ENCODE peak calls at places on chromosomes 6 and 20, in eight cellular contexts. E, J, Q, A, T, C, H and N are unnamed samples.

GRCh38 chr6:63839485-63839884 is 203.9 kb downstream of the PHF3 start:
- DNase-seq in E (no peak), H (peak), A (no peak), C (peak), T (peak), J (no peak), Q (no peak), N (no peak)

GRCh38 chr6:108948252-108948651 is 100.0 kb downstream of the ARMC2 start:
- DNase-seq in C (no peak), E (peak), T (peak), Q (no peak), H (no peak), A (no peak), J (no peak), N (no peak)

GRCh38 chr6:10884245-10884972 is 2.4 kb upstream of the SYCP2L start:
- DNase-seq in C (no peak), A (no peak), Q (no peak), H (no peak), T (no peak), J (no peak), E (no peak), N (no peak)

GRCh38 chr6:152094992-152095592 is 287.6 kb downstream of the ESR1 start:
- DNase-seq in Q (peak), E (peak), A (no peak), C (peak), H (peak), T (peak), J (peak), N (peak)

GRCh38 chr20:7883741-7884140 is 56.5 kb downstream of the HAO1 start:
- DNase-seq in H (no peak), C (no peak), A (no peak), E (no peak), T (no peak), Q (no peak), J (no peak), N (no peak)

GRCh38 chr6:106870824-106871300 is 103.7 kb downstream of the CD24 start:
- DNase-seq in A (no peak), H (peak), Q (peak), C (peak), E (no peak), J (no peak), T (no peak), N (no peak)

GRCh38 chr6:2763345-2763841 is 1.8 kb upstream of the WRNIP1 start:
- DNase-seq in E (no peak), H (no peak), A (peak), T (no peak), J (peak), Q (no peak), C (no peak), N (no peak)

GRCh38 chr20:45828589-45828988 is 1.5 kb upstream of the TNNC2 start:
- DNase-seq in H (peak), J (no peak), C (peak), E (no peak), A (no peak), Q (no peak), T (peak), N (no peak)

GRCh38 chr6:144330588-144330987 is 45.5 kb downstream of the UTRN start:
- DNase-seq in A (peak), C (no peak), J (peak), E (no peak), H (no peak), T (no peak), Q (no peak), N (no peak)

GRCh38 chr6:80336906-80337305 is 230.4 kb downstream of the BCKDHB start:
- DNase-seq in T (no peak), C (no peak), Q (no peak), E (no peak), J (no peak), H (no peak), A (no peak), N (no peak)

GRCh38 chr6:41836022-41836659 is 48.6 kb downstream of the TOMM6 start:
- DNase-seq in C (peak), A (no peak), H (peak), E (no peak), T (peak), Q (no peak), J (no peak), N (no peak)

GRCh38 chr6:122033564-122034181 is 365.8 kb upstream of the HSF2 start:
- DNase-seq in T (peak), Q (peak), J (no peak), A (no peak), H (peak), C (peak), E (peak), N (peak)

GRCh38 chr6:100665041-100665380 is 200.3 kb upstream of the SIM1 start:
- DNase-seq in E (no peak), Q (no peak), A (no peak), H (no peak), J (no peak), C (no peak), T (no peak), N (no peak)

GRCh38 chr20:10902174-10902573 is 228.4 kb upstream of the JAG1 start:
- DNase-seq in C (no peak), Q (no peak), T (no peak), E (no peak), J (no peak), H (no peak), A (no peak), N (no peak)

GRCh38 chr6:138600726-138601125 is 101.4 kb upstream of the NHSL1 start:
- DNase-seq in H (peak), A (no peak), J (no peak), E (peak), C (peak), T (peak), Q (no peak), N (no peak)

GRCh38 chr6:95574811-95575210 is 2.5 kb upstream of the MANEA start:
- DNase-seq in A (no peak), H (peak), C (peak), T (peak), J (no peak), Q (no peak), E (no peak), N (no peak)

GRCh38 chr6:140485740-140486467 is 1111.5 kb upstream of the CITED2 start:
- DNase-seq in Q (no peak), T (peak), C (peak), H (peak), A (peak), J (peak), E (peak), N (peak)

GRCh38 chr6:3518356-3518841 is 61.5 kb upstream of the SLC22A23 start:
- DNase-seq in C (peak), J (no peak), A (no peak), T (peak), E (no peak), Q (peak), H (peak), N (peak)

GRCh38 chr6:117206951-117207687 is 58.2 kb upstream of the VGLL2 start:
- DNase-seq in C (no peak), T (no peak), H (no peak), E (no peak), Q (no peak), A (no peak), J (no peak), N (no peak)

GRCh38 chr6:158501638-158502592 is 58.0 kb upstream of the TMEM181 start:
- DNase-seq in E (no peak), J (no peak), Q (no peak), T (no peak), A (no peak), H (no peak), C (no peak), N (no peak)

GRCh38 chr6:10567256-10568041 is 46.3 kb downstream of the GCNT2 start:
- DNase-seq in C (no peak), H (no peak), T (no peak), E (no peak), A (no peak), J (no peak), Q (no peak), N (no peak)

GRCh38 chr20:62723768-62724420 is 15.3 kb downstream of the NTSR1 start:
- DNase-seq in C (no peak), T (no peak), A (no peak), E (no peak), H (no peak), J (no peak), Q (no peak), N (no peak)

GRCh38 chr6:149314325-149314724 is 3.2 kb upstream of the TAB2 start:
- DNase-seq in E (no peak), A (no peak), T (no peak), C (no peak), J (no peak), H (no peak), Q (no peak), N (no peak)

GRCh38 chr6:114785235-114786127 is 442.7 kb upstream of the HS3ST5 start:
- DNase-seq in E (no peak), C (peak), J (no peak), H (no peak), A (no peak), Q (peak), T (no peak), N (no peak)

GRCh38 chr6:149933461-149933860 is 8.4 kb upstream of the ULBP2 start:
- DNase-seq in J (no peak), A (no peak), H (no peak), E (no peak), C (no peak), Q (no peak), T (no peak), N (no peak)

GRCh38 chr6:34587851-34588250 is 31.7 kb upstream of the SPDEF start:
- DNase-seq in E (no peak), C (no peak), H (no peak), A (no peak), J (no peak), Q (no peak), T (no peak), N (no peak)

GRCh38 chr6:7910654-7911344 is at the start of gene TXNDC5:
- DNase-seq in A (peak), Q (no peak), H (peak), C (peak), J (peak), T (peak), E (peak), N (peak)

GRCh38 chr6:142993977-142994376 is 49.0 kb upstream of the HIVEP2 start:
- DNase-seq in T (no peak), E (no peak), A (no peak), C (no peak), Q (no peak), H (no peak), J (no peak), N (no peak)

GRCh38 chr6:132961122-132961521 is 146.8 kb downstream of the RPS12 start:
- DNase-seq in A (no peak), H (peak), C (peak), Q (no peak), J (no peak), T (peak), E (peak), N (peak)

GRCh38 chr6:85113934-85114582 is 335.8 kb upstream of the NT5E start:
- DNase-seq in Q (no peak), E (no peak), J (no peak), T (peak), A (no peak), C (peak), H (peak), N (no peak)
- H3K4me3 ChIP-seq in Q (no peak), E (no peak), J (no peak), T (peak), A (no peak), C (peak), H (peak), N (no peak)

GRCh38 chr20:22342410-22342809 is 242.0 kb downstream of the FOXA2 start:
- DNase-seq in A (no peak), E (no peak), C (no peak), J (no peak), H (no peak), T (no peak), Q (no peak), N (no peak)

GRCh38 chr20:22341508-22341907 is 242.9 kb downstream of the FOXA2 start:
- DNase-seq in H (no peak), J (no peak), A (no peak), C (peak), T (no peak), Q (peak), E (no peak), N (no peak)

GRCh38 chr20:22339946-22340345 is 244.4 kb downstream of the FOXA2 start:
- DNase-seq in C (no peak), H (peak), Q (no peak), E (no peak), J (no peak), A (no peak), T (no peak), N (no peak)

GRCh38 chr20:22346716-22347115 is 237.7 kb downstream of the FOXA2 start:
- DNase-seq in J (no peak), T (no peak), A (no peak), H (no peak), Q (no peak), C (no peak), E (no peak), N (no peak)

GRCh38 chr20:22343612-22344011 is 240.8 kb downstream of the FOXA2 start:
- DNase-seq in A (no peak), C (no peak), T (no peak), Q (no peak), E (no peak), H (no peak), J (no peak), N (no peak)
- H3K4me3 ChIP-seq in A (no peak), C (no peak), T (no peak), Q (no peak), E (no peak), H (no peak), J (no peak), N (no peak)

GRCh38 chr20:9573598-9573997 is 59.2 kb downstream of the LAMP5 start:
- DNase-seq in H (no peak), A (no peak), C (no peak), T (no peak), Q (no peak), J (no peak), E (no peak), N (no peak)
- H3K4me3 ChIP-seq in H (no peak), A (no peak), C (no peak), T (no peak), Q (no peak), J (no peak), E (no peak), N (no peak)

GRCh38 chr6:14549319-14549770 is 431.8 kb downstream of the CD83 start:
- DNase-seq in T (no peak), E (no peak), H (no peak), A (no peak), J (no peak), Q (no peak), C (no peak), N (no peak)
- H3K4me3 ChIP-seq in T (no peak), E (no peak), H (no peak), A (no peak), J (no peak), Q (no peak), C (no peak), N (no peak)

GRCh38 chr6:35729722-35730121 is 7.1 kb upstream of the ARMC12 start:
- DNase-seq in T (no peak), J (no peak), E (no peak), Q (no peak), C (no peak), H (no peak), A (peak), N (no peak)

GRCh38 chr6:35729349-35729678 is 7.5 kb upstream of the ARMC12 start:
- DNase-seq in Q (no peak), T (no peak), J (no peak), C (no peak), E (no peak), H (no peak), A (no peak), N (no peak)

GRCh38 chr6:35731736-35732532 is 4.9 kb upstream of the ARMC12 start:
- DNase-seq in A (peak), T (peak), H (peak), Q (peak), E (peak), J (peak), C (peak), N (peak)

GRCh38 chr6:35731414-35731735 is 5.5 kb upstream of the ARMC12 start:
- DNase-seq in E (peak), A (peak), T (peak), J (peak), H (peak), C (peak), Q (peak), N (no peak)

GRCh38 chr6:35730745-35731413 is 6.0 kb upstream of the ARMC12 start:
- DNase-seq in J (no peak), A (no peak), Q (no peak), C (peak), H (no peak), T (no peak), E (no peak), N (no peak)
- H3K4me3 ChIP-seq in J (no peak), A (peak), Q (no peak), C (peak), H (peak), T (no peak), E (peak), N (no peak)

GRCh38 chr6:156782691-156783320 is 5.6 kb downstream of the ARID1B start:
- DNase-seq in T (no peak), E (no peak), A (no peak), H (peak), C (no peak), Q (no peak), J (no peak), N (no peak)

GRCh38 chr6:156786652-156787051 is 9.5 kb downstream of the ARID1B start:
- DNase-seq in C (no peak), E (no peak), J (no peak), A (no peak), H (no peak), T (no peak), Q (no peak), N (no peak)

GRCh38 chr6:156781882-156782631 is 4.9 kb downstream of the ARID1B start:
- DNase-seq in J (no peak), Q (no peak), C (no peak), T (peak), E (no peak), A (no peak), H (peak), N (no peak)

GRCh38 chr6:156780962-156781705 is 4.0 kb downstream of the ARID1B start:
- DNase-seq in C (no peak), J (no peak), T (no peak), E (no peak), H (peak), Q (no peak), A (no peak), N (no peak)

DNA sequence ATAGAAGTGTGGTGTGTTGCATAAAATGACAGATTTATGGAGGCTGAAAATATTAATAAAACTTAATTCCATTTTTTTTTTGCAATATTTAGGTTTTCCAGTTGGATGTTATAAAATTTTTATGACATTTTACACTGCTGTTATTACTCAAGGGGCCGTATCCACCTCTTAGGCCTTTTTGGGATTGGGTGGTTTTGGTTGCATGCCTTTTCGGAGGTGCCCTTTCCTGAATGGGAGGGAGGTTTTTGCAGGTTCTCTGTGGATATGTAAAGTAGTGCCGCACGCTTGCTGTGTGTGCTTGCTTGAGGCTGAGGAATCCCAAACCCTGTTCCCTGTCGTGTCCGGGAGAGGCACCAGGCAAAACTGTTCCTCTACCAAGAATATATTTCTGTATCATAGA is 6.8 kb downstream of the ARID1B start:
- DNase-seq in E (no peak), J (no peak), A (no peak), Q (no peak), T (no peak), C (no peak), H (no peak), N (no peak)
- H3K4me3 ChIP-seq in E (no peak), J (no peak), A (no peak), Q (no peak), T (no peak), C (no peak), H (peak), N (no peak)

GRCh38 chr6:110400208-110400607 is 15.2 kb downstream of the DDO start:
- DNase-seq in T (no peak), C (no peak), J (no peak), H (no peak), A (no peak), Q (no peak), E (no peak), N (no peak)
- H3K4me3 ChIP-seq in T (peak), C (peak), J (no peak), H (no peak), A (peak), Q (no peak), E (peak), N (no peak)

DNA sequence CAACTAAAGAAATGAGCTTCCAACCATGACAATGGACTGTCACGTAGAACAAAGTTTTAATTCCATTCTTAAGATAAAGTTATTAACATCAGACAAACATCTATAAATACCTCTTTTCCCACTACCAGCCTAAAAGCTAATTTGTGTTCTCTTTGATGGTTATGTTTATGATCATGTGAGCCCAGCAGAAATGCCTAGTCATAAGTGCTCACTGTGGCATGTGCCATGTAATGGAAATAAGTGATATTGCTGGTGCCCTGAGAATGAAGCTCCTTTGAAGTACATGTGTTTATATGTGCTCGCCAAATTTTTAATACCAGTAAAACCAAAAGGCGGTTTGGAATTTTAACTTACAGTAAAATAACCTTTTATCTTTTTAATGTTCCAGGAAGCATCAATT is 205.8 kb downstream of the ISM1 start:
- DNase-seq in T (no peak), C (no peak), Q (no peak), J (no peak), H (no peak), E (no peak), A (no peak), N (no peak)
- H3K4me3 ChIP-seq in T (no peak), C (no peak), Q (no peak), J (no peak), H (no peak), E (no peak), A (no peak), N (no peak)